ENCODE peak calls at places on chromosomes 13 and 19, in four cellular contexts. G is astrocyte of the spinal cord, Q is suprapubic skin, D is cardiac fibroblast. P is an unnamed sample.

GRCh38 chr13:101474419-101474957 is 22.0 kb downstream of the ITGBL1 start:
- DNase-seq in D (peak; percentile 90), Q (no peak), G (peak; percentile 96), P (peak; percentile 89)

GRCh38 chr13:75754936-75755335 is 118.8 kb downstream of the LMO7 start:
- DNase-seq in Q (no peak), G (no peak), D (no peak), P (no peak)

GRCh38 chr19:35248310-35249145 is at the start of gene LSR:
- DNase-seq in G (no peak), Q (no peak), D (no peak), P (no peak)

GRCh38 chr13:66994097-66994496 is 236.0 kb downstream of the PCDH9 start:
- DNase-seq in D (peak; percentile 83), Q (peak; percentile 59), G (peak; percentile 86), P (peak; percentile 1)

GRCh38 chr19:35959968-35960320 is 23.8 kb downstream of the LRFN3 start:
- DNase-seq in Q (no peak), G (no peak), D (no peak), P (no peak)

GRCh38 chr19:32998722-32999121 is 26.7 kb downstream of the FAAP24 start:
- DNase-seq in D (no peak), Q (no peak), G (no peak), P (no peak)

GRCh38 chr13:64305246-64305645 is 2889.6 kb upstream of the PCDH20 start:
- DNase-seq in G (peak; percentile 17), D (peak; percentile 48), Q (no peak), P (no peak)

GRCh38 chr13:107091386-107091785 is 523.4 kb upstream of the ARGLU1 start:
- DNase-seq in Q (no peak), G (no peak), D (no peak), P (peak; percentile 10)

GRCh38 chr19:4042731-4043082 is 24.0 kb downstream of the ZBTB7A start:
- DNase-seq in Q (no peak), D (no peak), G (no peak), P (no peak)

GRCh38 chr19:2270572-2271515 is 11.1 kb downstream of the PEAK3 start:
- DNase-seq in G (peak; percentile 89), Q (peak; percentile 91), D (peak; percentile 93), P (peak; percentile 91)

GRCh38 chr19:19538077-19538764 is at the start of gene CILP2:
- DNase-seq in D (no peak), G (no peak), Q (no peak), P (no peak)

GRCh38 chr19:48311384-48311783 is 14.0 kb upstream of the EMP3 start:
- DNase-seq in G (no peak), D (no peak), Q (no peak), P (no peak)

GRCh38 chr13:30829788-30830637 is 76.1 kb upstream of the MEDAG start:
- DNase-seq in Q (no peak), D (no peak), G (no peak), P (no peak)

GRCh38 chr19:18672606-18673337 is 10.7 kb upstream of the CRTC1 start:
- DNase-seq in Q (no peak), G (peak; percentile 59), D (peak; percentile 76), P (peak; percentile 66)

GRCh38 chr19:48896191-48896720 is 2.3 kb downstream of the TULP2 start:
- DNase-seq in Q (peak; percentile 82), D (peak; percentile 61), G (peak; percentile 24), P (peak; percentile 49)

GRCh38 chr19:7386308-7386707 is 37.6 kb downstream of the ARHGEF18 start:
- DNase-seq in D (no peak), Q (no peak), G (no peak), P (no peak)

GRCh38 chr13:83692800-83693199 is 189.5 kb downstream of the SLITRK1 start:
- DNase-seq in G (no peak), D (no peak), Q (no peak), P (no peak)

GRCh38 chr19:31223805-31224534 is 125.3 kb downstream of the TSHZ3 start:
- DNase-seq in D (peak; percentile 83), Q (no peak), G (peak; percentile 91), P (peak; percentile 91)

GRCh38 chr13:69579351-69579750 is 528.3 kb upstream of the ATXN8OS start:
- DNase-seq in Q (no peak), D (no peak), G (peak; percentile 5), P (no peak)

GRCh38 chr19:1264801-1265610 is 4.1 kb upstream of the CIRBP start:
- DNase-seq in D (peak; percentile 86), G (peak; percentile 84), Q (peak; percentile 90), P (peak; percentile 88)

GRCh38 chr19:743168-743687 is 7.7 kb upstream of the MISP start:
- DNase-seq in G (no peak), D (peak; percentile 74), Q (no peak), P (no peak)

GRCh38 chr19:36041831-36042230 is 9.2 kb upstream of the CLIP3 start:
- DNase-seq in D (peak; percentile 96), G (peak; percentile 43), Q (no peak), P (peak; percentile 90)

GRCh38 chr13:36822786-36823185 is 3.8 kb downstream of the RFXAP start:
- DNase-seq in D (peak; percentile 19), G (peak; percentile 28), Q (no peak), P (no peak)

DNA sequence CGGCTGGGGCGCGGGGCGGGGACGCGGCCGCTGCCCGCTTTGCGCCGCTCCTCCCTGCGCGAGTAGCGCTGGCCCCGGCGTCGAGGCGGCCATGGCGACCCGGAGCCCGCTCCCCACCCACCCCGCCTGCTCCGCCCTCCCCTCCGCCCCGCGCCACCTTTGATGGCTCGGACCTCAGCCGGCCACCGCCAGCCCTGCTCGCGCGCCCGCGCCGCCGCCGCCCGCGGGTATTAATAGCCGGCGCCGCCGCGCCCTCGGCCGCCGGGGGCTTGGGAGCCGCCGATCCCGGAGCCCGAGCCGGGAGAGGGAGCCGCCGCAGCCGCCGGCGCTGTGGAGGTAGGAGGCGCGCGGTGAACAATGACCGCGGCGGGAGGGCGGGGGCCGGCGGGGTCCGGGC is 261 bp downstream of the FARP1 start:
- DNase-seq in D (no peak), Q (no peak), G (no peak), P (no peak)
- H3K4me3 ChIP-seq in D (peak overlapping the region; percentile 55), Q (peak overlapping the region; percentile 95), G (peak overlapping the region; percentile 64), P (peak overlapping the region; percentile 79)

GRCh38 chr13:27177852-27178251 is 6.2 kb upstream of the USP12 start:
- DNase-seq in D (no peak), Q (no peak), G (no peak), P (no peak)
- TF ChIP-seq CTCF in D (no peak), Q (no peak), G (no peak), P (no peak)

DNA sequence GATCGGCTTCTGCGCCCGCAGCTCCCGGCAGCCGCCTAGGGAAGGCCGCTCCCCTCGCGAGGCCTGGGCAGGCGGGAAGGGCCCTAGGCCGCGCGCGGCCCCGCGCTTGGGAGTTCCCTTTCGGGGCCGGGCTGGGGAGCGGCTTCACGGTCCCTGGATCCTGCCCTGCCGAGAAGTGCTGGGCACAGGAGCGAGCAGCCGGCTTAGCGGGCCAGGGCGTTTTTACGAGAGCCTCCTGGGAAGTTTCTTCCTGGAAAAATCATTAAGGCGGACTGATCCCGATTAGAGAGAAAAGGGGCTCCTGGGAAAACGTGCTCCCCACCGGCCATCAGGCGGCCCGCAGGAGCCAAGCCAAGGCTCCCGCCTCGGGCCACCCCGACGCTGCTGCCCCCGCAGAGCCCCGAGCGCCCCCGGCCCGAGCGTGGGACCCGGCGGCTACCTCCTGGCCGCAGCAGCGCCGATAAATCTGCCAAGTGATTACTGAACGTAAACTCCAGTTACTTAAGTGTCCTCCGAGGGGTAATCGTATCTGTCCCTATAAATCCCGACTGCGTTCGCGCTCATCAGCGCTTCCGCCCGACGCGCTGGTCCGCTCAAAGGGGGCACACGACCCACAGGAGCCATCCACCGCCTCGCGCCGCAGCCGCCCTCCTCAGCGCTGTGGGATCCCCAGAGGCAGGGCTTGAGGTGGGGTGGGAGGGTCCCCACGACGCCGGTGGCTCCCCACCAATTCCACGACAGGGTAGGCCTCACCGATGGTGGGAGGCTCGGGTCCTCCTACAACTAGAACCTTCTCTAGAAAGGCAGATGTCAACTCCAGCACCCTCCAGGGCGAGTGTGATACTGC is 2.8 kb downstream of the ZIC5 start:
- DNase-seq in D (no peak), Q (no peak), G (peak; percentile 38), P (no peak)
- H3K4me3 ChIP-seq in D (peak overlapping the region; percentile 11), Q (peak overlapping the region; percentile 47), G (peak overlapping the region; percentile 65), P (no peak overlapping the region)

DNA sequence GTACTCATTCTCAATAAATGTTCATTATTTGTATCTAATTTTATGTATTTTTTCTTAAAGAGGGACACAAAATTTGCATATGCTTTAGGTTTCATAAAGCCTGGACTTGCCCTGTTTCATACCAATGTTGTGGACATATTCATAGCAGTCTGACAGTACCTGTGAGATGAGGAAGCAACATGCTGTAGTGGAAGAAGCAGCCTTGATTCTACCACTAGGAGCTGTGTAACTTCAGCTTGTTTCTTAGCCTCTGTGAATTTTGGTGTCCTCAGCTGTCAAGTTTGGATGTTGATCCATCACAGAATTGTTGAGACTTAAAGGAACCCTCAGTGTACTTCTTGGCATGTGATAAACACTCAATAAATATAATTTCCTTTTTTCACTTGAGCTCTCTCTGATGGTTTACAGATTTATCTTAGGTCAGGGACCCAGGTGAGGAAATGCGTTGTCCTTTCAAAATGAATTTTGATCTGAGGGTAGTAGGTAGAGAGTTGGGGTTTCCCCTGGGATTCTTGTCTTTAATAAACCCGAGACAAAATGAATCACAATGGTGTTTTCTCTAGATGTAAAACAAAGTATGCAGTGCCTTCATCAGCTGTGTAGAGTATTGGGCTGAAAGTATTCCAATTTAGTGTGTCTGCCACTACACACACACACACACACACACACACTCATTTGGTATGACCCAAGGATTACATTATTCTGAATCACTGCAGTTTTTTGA is 152.1 kb downstream of the KCNRG start:
- DNase-seq in G (no peak), D (no peak), Q (no peak), P (no peak)
- TF ChIP-seq CTCF in G (no peak), D (no peak), Q (no peak), P (no peak)

DNA sequence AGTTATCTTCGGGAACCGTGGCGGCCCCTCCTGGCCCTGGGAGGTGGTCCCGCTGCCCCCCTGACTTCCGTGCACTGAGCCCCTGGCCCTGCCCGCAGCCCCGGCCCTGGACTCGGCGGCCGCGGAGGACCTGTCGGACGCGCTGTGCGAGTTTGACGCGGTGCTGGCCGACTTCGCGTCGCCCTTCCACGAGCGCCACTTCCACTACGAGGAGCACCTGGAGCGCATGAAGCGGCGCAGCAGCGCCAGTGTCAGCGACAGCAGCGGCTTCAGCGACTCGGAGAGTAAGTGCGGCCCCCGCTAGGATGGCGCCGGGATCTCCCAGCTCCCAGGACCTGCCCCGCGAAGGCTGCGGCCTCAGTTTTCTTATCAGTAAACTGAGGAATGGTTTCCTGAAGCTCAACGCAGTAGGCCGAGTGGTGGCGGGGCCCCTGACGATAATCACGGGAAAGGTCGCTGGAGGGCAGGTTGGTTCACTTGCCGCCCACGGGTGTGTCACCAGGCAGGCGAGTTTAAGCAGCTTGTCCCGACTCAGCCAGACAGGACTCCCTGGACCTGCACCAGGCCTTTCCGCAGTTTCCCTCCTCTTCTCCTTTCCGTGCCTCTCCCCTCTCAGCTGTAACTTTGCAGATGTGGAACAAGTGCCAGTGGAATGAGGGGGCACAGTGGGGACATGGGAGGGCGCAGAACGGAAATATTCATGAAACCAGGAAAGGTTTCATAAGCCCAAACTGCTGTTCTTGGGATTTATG is 1.0 kb downstream of the RGCC start:
- DNase-seq in G (peak; percentile 24), D (no peak), Q (peak; percentile 75), P (no peak)
- H3K4me3 ChIP-seq in G (peak overlapping the region; percentile 59), D (peak overlapping the region; percentile 44), Q (peak overlapping the region; percentile 90), P (peak overlapping the region; percentile 69)

DNA sequence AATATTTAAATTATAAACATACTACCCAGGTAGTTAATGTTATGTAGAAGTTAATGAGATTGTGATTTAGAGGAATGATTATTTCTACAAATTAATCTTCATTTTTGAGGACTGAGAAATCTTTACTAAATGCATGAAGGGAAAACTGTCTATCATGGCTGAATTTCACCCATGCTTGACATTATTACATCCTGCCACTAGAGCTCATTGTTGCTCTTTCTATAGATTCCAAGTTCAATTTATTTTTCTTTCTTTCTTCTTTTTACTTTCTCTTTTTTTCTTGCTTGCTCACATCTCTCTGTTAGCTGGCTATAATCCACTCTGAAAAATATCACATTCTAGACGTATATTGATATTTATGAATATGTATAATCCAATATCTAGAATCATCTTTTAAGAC is 505.0 kb upstream of the KLHL1 start:
- DNase-seq in G (no peak), D (no peak), Q (no peak), P (no peak)
- TF ChIP-seq CTCF in G (peak; percentile 25), D (no peak), Q (no peak), P (no peak)

GRCh38 chr13:98977568-98978270 is at the start of gene DOCK9:
- DNase-seq in D (peak; percentile 85), Q (peak; percentile 75), G (peak; percentile 89), P (peak; percentile 79)
- H3K4me3 ChIP-seq in D (peak within 1 kb of the TSS; percentile 49), Q (peak within 1 kb of the TSS; percentile 49), G (peak within 1 kb of the TSS; percentile 55), P (peak within 1 kb of the TSS; percentile 64)

P was measured in fibroblast of villous mesenchyme.